ENCODE peak calls at places on chromosomes 13 and 19, in five cellular contexts. B, A, T, W and P are unnamed samples.

GRCh38 chr19:15443838-15444237 is 5.9 kb downstream of the WIZ start:
- DNase-seq in A (peak; percentile 56), T (peak; percentile 16), W (no peak), B (no peak), P (no peak)

GRCh38 chr13:37621811-37622361 is 23.3 kb upstream of the POSTN start:
- DNase-seq in A (no peak), T (no peak), W (peak; percentile 67), B (peak; percentile 97), P (no peak)

GRCh38 chr19:47663911-47664771 is 49.1 kb upstream of the EHD2 start:
- DNase-seq in B (peak; percentile 100), W (peak; percentile 99), T (peak; percentile 71), A (no peak), P (peak; percentile 96)

GRCh38 chr19:5210556-5210955 is 130.1 kb downstream of the PTPRS start:
- DNase-seq in B (no peak), T (no peak), W (no peak), A (no peak), P (no peak)

GRCh38 chr13:28637714-28638355 is 21.1 kb upstream of the POMP start:
- DNase-seq in T (no peak), B (no peak), A (no peak), W (peak; percentile 35), P (no peak)

GRCh38 chr19:5563941-5564612 is 3.7 kb downstream of the TINCR start:
- DNase-seq in B (no peak), A (no peak), W (peak; percentile 67), T (no peak), P (peak; percentile 77)

GRCh38 chr13:20519887-20520286 is 5.8 kb downstream of the CRYL1 start:
- DNase-seq in T (no peak), A (no peak), B (peak; percentile 45), W (no peak), P (no peak)

GRCh38 chr13:79779761-79780160 is 298.8 kb downstream of the NDFIP2 start:
- DNase-seq in T (no peak), A (no peak), B (peak; percentile 82), W (peak; percentile 53), P (peak; percentile 16)

GRCh38 chr19:18291590-18292459 is 10.4 kb upstream of the JUND start:
- DNase-seq in A (peak; percentile 82), B (peak; percentile 77), T (no peak), W (peak; percentile 83), P (peak; percentile 71)

GRCh38 chr19:2253106-2254051 is 2.8 kb downstream of the JSRP1 start:
- DNase-seq in A (no peak), W (no peak), T (no peak), B (no peak), P (no peak)